ENCODE peak calls at places on chromosomes 3 and 15, in nine cellular contexts. I, T, L, H, F, Q, V, O and G are unnamed samples. For H3K4me1, the result is how much of the 10 kb centered on the place peaks cover.

GRCh38 chr3:127551178-127551577 is 39.4 kb downstream of the TPRA1 start:
- DNase-seq in I (no peak), T (no peak), L (no peak), H (no peak), F (no peak), Q (no peak), V (no peak), O (no peak), G (no peak)

GRCh38 chr3:27666708-27667107 is 55.4 kb downstream of the EOMES start:
- DNase-seq in I (peak), T (peak), L (peak), H (peak), F (no peak), Q (no peak), V (peak), O (peak), G (no peak)

GRCh38 chr15:85354432-85354831 is 26.0 kb upstream of the AKAP13 start:
- DNase-seq in I (no peak), T (no peak), L (peak), H (no peak), F (no peak), Q (no peak), V (no peak), O (no peak), G (no peak)

GRCh38 chr3:27125821-27126501 is 243.2 kb downstream of the NEK10 start:
- DNase-seq in I (no peak), T (no peak), L (no peak), H (no peak), F (no peak), Q (no peak), V (no peak), O (no peak), G (no peak)

GRCh38 chr3:138329984-138330293 is 288 bp upstream of the NME9 start:
- DNase-seq in I (no peak), T (no peak), L (no peak), H (no peak), F (no peak), Q (no peak), V (no peak), O (no peak), G (no peak)

GRCh38 chr15:101264911-101265641 is 12.2 kb downstream of the SELENOS start:
- DNase-seq in I (peak), T (no peak), L (no peak), H (no peak), F (peak), Q (no peak), V (no peak), O (no peak), G (no peak)

GRCh38 chr15:99981223-99981647 is 248.0 kb upstream of the LYSMD4 start:
- DNase-seq in I (no peak), T (no peak), L (no peak), H (no peak), F (no peak), Q (no peak), V (no peak), O (no peak), G (no peak)

GRCh38 chr3:194632211-194632982 is 822 bp downstream of the TMEM44 start:
- DNase-seq in I (peak), T (peak), L (peak), H (no peak), F (no peak), Q (peak), V (no peak), O (no peak), G (peak)

GRCh38 chr3:152185941-152186630 is 82.6 kb upstream of the MBNL1 start:
- DNase-seq in I (no peak), T (no peak), L (no peak), H (no peak), F (no peak), Q (no peak), V (no peak), O (no peak), G (no peak)

GRCh38 chr3:122533931-122534334 is 19.2 kb upstream of the KPNA1 start:
- DNase-seq in I (peak), T (no peak), L (no peak), H (no peak), F (peak), Q (peak), V (no peak), O (no peak), G (no peak)

GRCh38 chr15:78390823-78391222 is 47.2 kb upstream of the IREB2 start:
- DNase-seq in I (no peak), T (no peak), L (no peak), H (no peak), F (no peak), Q (no peak), V (no peak), O (no peak), G (no peak)

GRCh38 chr15:71043373-71043772 is 71.9 kb upstream of the THSD4 start:
- DNase-seq in I (no peak), T (no peak), L (no peak), H (no peak), F (no peak), Q (peak), V (no peak), O (no peak), G (no peak)

GRCh38 chr3:70550723-70551319 is 238.4 kb upstream of the MDFIC2 start:
- DNase-seq in I (peak), T (peak), L (peak), H (peak), F (no peak), Q (no peak), V (peak), O (no peak), G (peak)
- H3K4me3 ChIP-seq in I (no peak), T (no peak), L (no peak), H (no peak), F (no peak), Q (no peak), V (no peak), O (no peak), G (no peak)

GRCh38 chr3:17742092-17742836 is at the start of gene TBC1D5:
- DNase-seq in I (peak), T (peak), L (peak), H (peak), F (peak), Q (peak), V (peak), O (peak), G (peak)
- TF ChIP-seq POLR2A in I (peak), T (peak), L (peak), H (peak), F (peak), Q (peak), V (peak), O (peak), G (peak)

GRCh38 chr15:31349233-31350141 is 22.9 kb downstream of the KLF13 start:
- DNase-seq in I (no peak), T (no peak), L (no peak), H (no peak), F (no peak), Q (no peak), V (no peak), O (no peak), G (no peak)

GRCh38 chr15:31347067-31347975 is 20.7 kb downstream of the KLF13 start:
- DNase-seq in I (no peak), T (no peak), L (no peak), H (no peak), F (no peak), Q (no peak), V (no peak), O (no peak), G (no peak)

GRCh38 chr15:31345606-31346366 is 19.2 kb downstream of the KLF13 start:
- DNase-seq in I (no peak), T (no peak), L (no peak), H (no peak), F (no peak), Q (no peak), V (no peak), O (no peak), G (peak)

GRCh38 chr15:31346367-31347066 is 19.9 kb downstream of the KLF13 start:
- DNase-seq in I (no peak), T (no peak), L (no peak), H (no peak), F (no peak), Q (no peak), V (no peak), O (no peak), G (peak)

DNA sequence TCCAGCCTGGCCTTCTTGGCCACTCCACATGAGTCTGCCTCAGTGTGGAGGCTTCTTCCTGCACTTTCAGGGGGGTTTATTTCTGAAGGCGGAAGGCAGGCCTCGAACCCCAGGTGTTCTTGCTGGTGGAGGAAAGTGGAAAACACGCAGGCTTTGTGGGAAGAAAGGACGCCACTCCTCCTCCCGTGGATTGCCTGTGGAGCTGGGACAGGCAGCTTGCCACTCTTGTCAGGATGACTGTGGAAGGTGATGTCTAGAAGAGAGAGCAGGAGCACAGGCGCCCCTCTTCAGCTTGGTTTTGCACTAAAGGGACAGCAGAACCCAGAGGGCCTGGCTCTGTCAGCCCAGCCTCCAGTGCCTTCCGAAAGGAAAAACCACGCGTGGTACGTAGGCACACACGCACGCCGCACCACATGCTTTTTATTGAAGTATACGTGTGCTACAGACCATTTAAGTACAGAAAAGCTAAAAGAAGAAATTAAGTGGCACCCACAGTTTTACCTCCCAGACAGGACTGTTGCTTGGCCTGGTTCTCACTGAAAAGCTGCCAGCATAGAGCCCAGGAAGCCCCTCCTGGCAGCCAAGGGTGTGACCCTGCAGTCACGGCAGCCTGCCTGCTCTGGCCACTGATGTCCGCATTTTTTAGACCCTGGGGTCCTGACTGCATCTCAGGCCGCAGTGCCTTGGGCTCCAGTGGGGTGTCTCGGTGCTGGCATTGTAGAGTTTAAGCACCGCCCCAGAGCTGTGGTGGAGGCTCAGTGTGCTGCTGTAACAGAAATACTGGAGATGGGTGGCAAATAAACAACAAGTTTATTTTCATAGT is 21.6 kb downstream of the KLF13 start:
- DNase-seq in I (no peak), T (no peak), L (no peak), H (no peak), F (no peak), Q (no peak), V (no peak), O (no peak), G (no peak)
- H3K4me1 ChIP-seq in I (half or more), T (half or more), L (half or more), H (half or more), F (half or more), Q (under half), V (under half), O (under half), G (half or more)

DNA sequence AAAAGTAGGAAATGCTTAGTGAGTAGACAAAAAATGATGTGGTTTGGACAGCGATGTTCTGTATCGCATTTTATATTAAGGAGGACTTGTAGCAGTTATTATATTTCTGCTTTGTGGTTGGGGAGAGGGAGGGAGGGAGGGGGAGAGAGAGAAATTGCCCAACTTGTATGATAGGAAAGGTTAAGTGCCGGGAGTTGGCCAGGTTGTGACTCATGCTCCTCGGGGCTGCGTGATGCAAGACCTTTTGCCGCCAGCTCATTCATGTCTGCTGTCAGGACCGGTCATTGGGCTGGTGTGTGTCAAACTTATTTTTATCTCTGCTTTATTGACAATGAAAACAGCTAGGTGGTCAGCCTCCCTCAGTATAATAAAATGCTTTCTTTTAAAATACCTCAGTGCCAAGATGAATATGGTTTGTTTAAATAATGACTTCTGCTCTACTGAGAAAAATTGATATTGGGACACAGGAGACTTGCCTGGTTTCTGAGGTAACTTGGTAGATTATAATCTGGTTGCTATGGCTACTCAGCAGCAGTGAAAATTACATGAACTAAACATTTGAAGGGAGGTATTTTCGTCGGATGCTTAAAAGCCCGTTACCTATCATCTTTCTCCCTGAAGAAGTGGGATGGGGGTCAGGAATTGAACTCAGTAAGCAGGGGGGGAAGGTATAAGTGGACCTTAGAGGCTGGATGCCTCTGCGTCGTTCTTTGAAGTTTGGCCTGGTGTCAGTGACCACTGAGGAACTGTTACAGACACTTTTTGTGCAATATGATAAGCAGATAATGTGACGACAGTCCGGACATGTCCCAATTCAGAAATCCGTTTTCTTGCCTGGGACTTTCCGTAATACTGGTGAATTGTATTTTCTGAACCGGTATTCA is 90.7 kb downstream of the FNDC3B start:
- DNase-seq in I (peak), T (peak), L (peak), H (peak), F (no peak), Q (peak), V (peak), O (no peak), G (peak)
- H3K4me3 ChIP-seq in I (no peak), T (no peak), L (no peak), H (no peak), F (no peak), Q (peak), V (no peak), O (no peak), G (no peak)

GRCh38 chr3:149969945-149970715 is 565 bp downstream of the PFN2 start:
- DNase-seq in I (peak), T (peak), L (peak), H (peak), F (peak), Q (peak), V (peak), O (no peak), G (peak)
- TF ChIP-seq POLR2A in I (peak), T (peak), L (no peak), H (no peak), F (no peak), Q (no peak), V (no peak), O (peak), G (no peak)

DNA sequence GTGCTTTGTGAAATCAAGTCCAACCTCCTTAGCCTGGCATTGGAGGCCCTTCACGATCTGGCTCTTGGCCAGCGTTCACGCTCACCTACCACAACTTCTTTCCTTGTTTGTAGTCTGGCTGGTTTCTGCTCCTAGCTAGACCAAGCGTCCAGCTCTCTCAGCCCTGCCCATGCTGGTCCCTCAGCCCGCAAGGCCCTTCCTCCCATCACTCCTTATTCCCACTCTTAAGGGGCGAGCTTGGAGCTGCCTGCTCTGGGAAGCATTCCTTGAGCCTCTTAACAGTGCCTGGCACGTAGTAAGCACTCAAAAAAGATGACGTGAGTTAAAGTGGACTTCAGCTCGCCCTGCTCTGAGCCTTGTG is 8.7 kb downstream of the SLC6A6 start:
- DNase-seq in I (no peak), T (no peak), L (no peak), H (no peak), F (no peak), Q (no peak), V (no peak), O (no peak), G (no peak)
- H3K4me1 ChIP-seq in I (half or more), T (under half), L (under half), H (under half), F (under half), Q (half or more), V (under half), O (under half), G (under half)